ENCODE peak calls at places on chromosomes 5 and 9, in seven cellular contexts. X, D, N, H, S, V and P are unnamed samples.

GRCh38 chr5:119411935-119412623 is 40.2 kb upstream of the HSD17B4 start:
- DNase-seq in X (peak), D (peak), N (peak), H (no peak), S (no peak), V (peak), P (no peak)

GRCh38 chr5:109083937-109084336 is 325.8 kb downstream of the PJA2 start:
- DNase-seq in X (no peak), D (no peak), N (no peak), H (no peak), S (no peak), V (no peak), P (no peak)

GRCh38 chr5:10632110-10632903 is 68.4 kb downstream of the ANKRD33B start:
- DNase-seq in X (no peak), D (no peak), N (peak), H (no peak), S (peak), V (peak), P (no peak)

GRCh38 chr5:171397190-171397589 is 9.5 kb downstream of the NPM1 start:
- DNase-seq in X (no peak), D (no peak), N (no peak), H (no peak), S (no peak), V (no peak), P (no peak)

GRCh38 chr5:88536146-88536545 is 267.5 kb upstream of the TMEM161B start:
- DNase-seq in X (no peak), D (no peak), N (no peak), H (no peak), S (no peak), V (no peak), P (no peak)

GRCh38 chr9:22244141-22245011 is 202.2 kb upstream of the DMRTA1 start:
- DNase-seq in X (peak), D (peak), N (peak), H (no peak), S (no peak), V (no peak), P (peak)

GRCh38 chr9:129006328-129007034 is 21.6 kb downstream of the SH3GLB2 start:
- DNase-seq in X (peak), D (peak), N (peak), H (no peak), S (no peak), V (peak), P (peak)

GRCh38 chr9:114719290-114719689 is 37.3 kb upstream of the TEX48 start:
- DNase-seq in X (no peak), D (no peak), N (no peak), H (no peak), S (no peak), V (no peak), P (no peak)

GRCh38 chr9:121222524-121223171 is 21.0 kb upstream of the RAB14 start:
- DNase-seq in X (peak), D (no peak), N (no peak), H (no peak), S (no peak), V (no peak), P (no peak)

GRCh38 chr9:98199388-98200033 is 7.1 kb upstream of the CORO2A start:
- DNase-seq in X (no peak), D (peak), N (no peak), H (no peak), S (no peak), V (no peak), P (no peak)

GRCh38 chr5:17058438-17058837 is 122.3 kb upstream of the MYO10 start:
- DNase-seq in X (no peak), D (no peak), N (no peak), H (no peak), S (no peak), V (no peak), P (no peak)

GRCh38 chr9:136571525-136571924 is 25.7 kb upstream of the NOTCH1 start:
- DNase-seq in X (no peak), D (no peak), N (no peak), H (no peak), S (no peak), V (no peak), P (no peak)

GRCh38 chr9:136570916-136571315 is 25.1 kb upstream of the NOTCH1 start:
- DNase-seq in X (no peak), D (no peak), N (no peak), H (no peak), S (no peak), V (no peak), P (no peak)

GRCh38 chr9:136572003-136572595 is 26.3 kb upstream of the NOTCH1 start:
- DNase-seq in X (no peak), D (peak), N (no peak), H (no peak), S (peak), V (no peak), P (no peak)

GRCh38 chr9:136570191-136570845 is 24.5 kb upstream of the NOTCH1 start:
- DNase-seq in X (no peak), D (no peak), N (no peak), H (no peak), S (no peak), V (no peak), P (no peak)

GRCh38 chr9:136572596-136573313 is 26.9 kb upstream of the NOTCH1 start:
- DNase-seq in X (no peak), D (no peak), N (no peak), H (no peak), S (no peak), V (no peak), P (no peak)
- TF ChIP-seq CTCF in X (no peak), D (no peak), N (no peak), H (no peak), S (no peak), V (no peak), P (no peak)

GRCh38 chr9:124511891-124512805 is 4.9 kb upstream of the NR5A1 start:
- DNase-seq in X (no peak), D (no peak), N (no peak), H (no peak), S (no peak), V (no peak), P (no peak)

GRCh38 chr9:124513374-124513994 is 6.3 kb upstream of the NR5A1 start:
- DNase-seq in X (no peak), D (no peak), N (no peak), H (no peak), S (no peak), V (no peak), P (no peak)

GRCh38 chr9:124512806-124513204 is 5.6 kb upstream of the NR5A1 start:
- DNase-seq in X (no peak), D (no peak), N (no peak), H (no peak), S (no peak), V (no peak), P (no peak)

GRCh38 chr9:124510650-124511425 is 3.6 kb upstream of the NR5A1 start:
- DNase-seq in X (no peak), D (no peak), N (no peak), H (no peak), S (no peak), V (no peak), P (no peak)

DNA sequence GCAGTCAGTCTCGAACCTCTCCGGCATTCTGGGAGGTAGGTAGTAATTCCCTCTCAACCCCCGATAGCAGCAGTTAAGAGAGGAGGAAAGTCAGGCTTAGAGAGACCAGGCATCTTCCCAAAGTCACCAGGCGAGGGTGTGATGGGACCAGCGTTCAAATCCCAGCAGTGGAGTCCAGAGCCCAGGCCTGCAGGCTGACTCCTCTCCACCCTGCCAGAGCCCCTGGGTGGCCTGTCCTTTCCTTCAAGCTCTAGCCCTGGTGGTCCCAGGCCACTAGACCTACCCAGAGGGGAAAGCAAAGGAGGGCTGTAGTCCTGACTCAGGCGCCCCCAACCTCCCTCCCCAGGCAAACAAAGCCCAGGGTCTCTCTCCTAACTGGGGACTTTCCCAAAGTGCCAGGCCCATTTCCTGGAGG is 4.2 kb upstream of the NR5A1 start:
- DNase-seq in X (no peak), D (no peak), N (no peak), H (no peak), S (no peak), V (no peak), P (no peak)
- TF ChIP-seq CTCF in X (no peak), D (no peak), N (no peak), H (no peak), S (no peak), V (no peak), P (no peak)

GRCh38 chr9:78210841-78211301 is 25.0 kb upstream of the CEP78 start:
- DNase-seq in X (no peak), D (no peak), N (peak), H (no peak), S (no peak), V (no peak), P (no peak)

GRCh38 chr9:78214492-78214891 is 21.4 kb upstream of the CEP78 start:
- DNase-seq in X (no peak), D (no peak), N (no peak), H (no peak), S (no peak), V (no peak), P (no peak)

GRCh38 chr9:78215706-78216105 is 20.2 kb upstream of the CEP78 start:
- DNase-seq in X (no peak), D (no peak), N (no peak), H (no peak), S (no peak), V (no peak), P (no peak)

GRCh38 chr9:78212868-78213267 is 23.0 kb upstream of the CEP78 start:
- DNase-seq in X (no peak), D (no peak), N (no peak), H (no peak), S (no peak), V (no peak), P (no peak)

GRCh38 chr9:78213696-78214095 is 22.2 kb upstream of the CEP78 start:
- DNase-seq in X (no peak), D (no peak), N (peak), H (no peak), S (no peak), V (no peak), P (no peak)
- TF ChIP-seq CTCF in X (no peak), D (no peak), N (peak), H (peak), S (peak), V (peak), P (peak)

DNA sequence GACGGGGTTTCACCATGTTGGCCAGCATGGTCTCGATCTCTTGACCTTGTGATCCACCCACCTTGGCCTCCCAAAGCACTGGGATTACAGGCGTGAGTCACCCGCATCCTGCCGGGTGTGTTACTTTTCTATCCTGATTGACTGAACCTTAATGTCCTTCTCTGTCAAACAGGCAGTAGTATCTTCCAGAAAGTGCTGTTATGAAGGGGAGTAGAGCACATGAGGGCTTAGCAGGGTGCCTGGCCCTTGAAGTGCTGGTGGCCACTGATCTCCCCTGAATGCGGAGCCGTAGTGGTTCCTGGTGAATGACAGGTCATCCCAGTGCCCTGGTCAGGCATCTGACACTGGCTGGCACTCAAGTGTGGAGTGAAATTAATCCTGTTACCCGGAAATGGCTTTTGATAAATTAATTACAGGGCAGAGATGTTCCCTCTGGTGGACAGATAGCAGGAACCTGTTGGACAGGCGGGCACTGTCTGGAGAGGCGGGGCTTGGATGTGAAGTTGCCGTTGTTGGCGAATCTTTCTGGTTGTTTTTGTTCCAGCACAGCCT is 28.4 kb downstream of the PRRC2B start:
- DNase-seq in X (no peak), D (no peak), N (no peak), H (no peak), S (peak), V (no peak), P (no peak)
- TF ChIP-seq CTCF in X (peak), D (no peak), N (no peak), H (peak), S (peak), V (peak), P (no peak)

GRCh38 chr9:70340572-70340971 is 73.9 kb downstream of the KLF9 start:
- DNase-seq in X (no peak), D (no peak), N (no peak), H (no peak), S (no peak), V (no peak), P (no peak)
- TF ChIP-seq CTCF in X (peak), D (no peak), N (peak), H (peak), S (no peak), V (peak), P (peak)

DNA sequence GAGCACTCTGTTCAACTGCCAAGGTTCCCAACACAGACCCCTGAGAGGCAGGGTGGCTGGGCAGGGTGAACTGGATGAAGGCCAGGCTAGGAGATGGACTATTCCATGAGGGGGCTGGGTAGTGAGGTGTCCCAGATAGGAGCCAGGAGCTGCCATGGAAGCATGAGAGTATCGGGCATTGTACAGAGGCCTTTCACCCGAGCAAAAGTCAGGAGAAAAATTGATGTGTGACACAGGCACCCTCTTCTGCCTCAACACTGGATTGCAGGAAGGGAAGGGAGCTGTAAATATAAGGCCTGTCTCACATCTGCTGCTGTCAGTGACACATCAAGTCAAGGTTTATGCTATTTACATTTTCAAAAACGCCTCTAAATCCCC is 74.6 kb downstream of the UBAP1 start:
- DNase-seq in X (peak), D (no peak), N (no peak), H (no peak), S (no peak), V (peak), P (no peak)
- TF ChIP-seq CTCF in X (peak), D (no peak), N (no peak), H (peak), S (peak), V (no peak), P (peak)

GRCh38 chr9:74765572-74765971 is 122.1 kb downstream of the TRPM6 start:
- DNase-seq in X (no peak), D (no peak), N (no peak), H (no peak), S (no peak), V (no peak), P (no peak)

GRCh38 chr9:74760031-74760700 is 127.6 kb downstream of the TRPM6 start:
- DNase-seq in X (peak), D (no peak), N (no peak), H (peak), S (peak), V (no peak), P (peak)

GRCh38 chr9:74762950-74763349 is 124.8 kb downstream of the TRPM6 start:
- DNase-seq in X (no peak), D (no peak), N (no peak), H (no peak), S (no peak), V (no peak), P (no peak)
- TF ChIP-seq CTCF in X (no peak), D (no peak), N (no peak), H (no peak), S (no peak), V (no peak), P (no peak)

GRCh38 chr9:125142560-125143376 is 560 bp downstream of the SCAI start:
- DNase-seq in X (no peak), D (peak), N (peak), H (no peak), S (no peak), V (peak), P (no peak)
- TF ChIP-seq CTCF in X (no peak), D (no peak), N (peak), H (no peak), S (no peak), V (no peak), P (no peak)

GRCh38 chr9:35522189-35522588 is 32.3 kb downstream of the RUSC2 start:
- DNase-seq in X (no peak), D (peak), N (no peak), H (no peak), S (no peak), V (no peak), P (no peak)
- TF ChIP-seq CTCF in X (no peak), D (no peak), N (no peak), H (peak), S (peak), V (no peak), P (peak)